ENCODE peak calls at places on chromosomes 12 and 14, in six cellular contexts. Z, U, N, G, J and X are unnamed samples.

GRCh38 chr12:112179341-112179740 is 54.0 kb downstream of the TRAFD1 start:
- DNase-seq in U (no peak), Z (no peak), G (no peak), N (no peak), J (no peak), X (no peak)

GRCh38 chr14:55301722-55302121 is 30.5 kb downstream of the FBXO34 start:
- DNase-seq in U (peak; percentile 31), J (no peak), Z (peak; percentile 63), G (peak; percentile 80), N (peak; percentile 74), X (no peak)

GRCh38 chr12:42135264-42135814 is 9.3 kb downstream of the GXYLT1 start:
- DNase-seq in Z (peak; percentile 87), U (no peak), G (peak; percentile 82), N (no peak), J (no peak), X (no peak)

GRCh38 chr12:3035815-3036702 is 41.1 kb upstream of the TSPAN9 start:
- DNase-seq in J (no peak), N (no peak), U (peak; percentile 52), G (no peak), Z (peak; percentile 21), X (no peak)

GRCh38 chr14:33655421-33655820 is 295.5 kb downstream of the EGLN3 start:
- DNase-seq in J (no peak), N (no peak), U (no peak), Z (peak; percentile 2), G (peak; percentile 46), X (no peak)

GRCh38 chr14:25411933-25412757 is 362.2 kb upstream of the STXBP6 start:
- DNase-seq in Z (no peak), N (no peak), J (no peak), G (peak; percentile 24), U (no peak), X (no peak)

GRCh38 chr12:110853856-110854255 is 7.1 kb downstream of the CCDC63 start:
- DNase-seq in G (no peak), U (no peak), J (no peak), Z (no peak), N (peak; percentile 23), X (no peak)

GRCh38 chr12:5068126-5068525 is 24.4 kb downstream of the KCNA5 start:
- DNase-seq in J (no peak), U (no peak), Z (no peak), N (no peak), G (no peak), X (no peak)

GRCh38 chr14:75428230-75429104 is 645 bp downstream of the JDP2 start:
- DNase-seq in N (peak; percentile 23), J (no peak), G (no peak), U (peak; percentile 73), Z (no peak), X (no peak)

GRCh38 chr12:53413485-53414215 is 10.0 kb upstream of the AMHR2 start:
- DNase-seq in G (no peak), J (no peak), U (no peak), N (no peak), Z (no peak), X (no peak)

GRCh38 chr14:31070431-31070830 is 44.3 kb upstream of the STRN3 start:
- DNase-seq in J (peak; percentile 11), G (peak; percentile 55), U (no peak), Z (peak; percentile 93), N (no peak), X (no peak)

GRCh38 chr14:43795600-43796228 is 711.4 kb downstream of the FSCB start:
- DNase-seq in G (no peak), U (no peak), J (no peak), N (no peak), Z (peak; percentile 0), X (no peak)

GRCh38 chr12:104355630-104356029 is 52.1 kb downstream of the EID3 start:
- DNase-seq in U (no peak), J (peak; percentile 56), G (no peak), N (no peak), Z (no peak), X (no peak)